ENCODE peak calls at places on chromosomes 13 and 19, in six cellular contexts. One of them, this sample, is unnamed.

GRCh38 chr13:45196622-45197021 is 4.2 kb downstream of the KCTD4 start:
- DNase-seq in esophagus squamous epithelium: no peak
- DNase-seq in IMR-90: peak; percentile 80
- DNase-seq in Peyer's patch: no peak
- DNase-seq in tibial nerve: no peak
- DNase-seq in K562: no peak
- DNase-seq in this sample: no peak

GRCh38 chr13:42735011-42735410 is 46.4 kb upstream of the FAM216B start:
- DNase-seq in tibial nerve: no peak
- DNase-seq in IMR-90: peak; percentile 30
- DNase-seq in Peyer's patch: no peak
- DNase-seq in esophagus squamous epithelium: no peak
- DNase-seq in K562: no peak
- DNase-seq in this sample: no peak

GRCh38 chr13:33953203-33953602 is 135.3 kb downstream of the RFC3 start:
- DNase-seq in Peyer's patch: no peak
- DNase-seq in IMR-90: peak; percentile 26
- DNase-seq in K562: no peak
- DNase-seq in esophagus squamous epithelium: no peak
- DNase-seq in tibial nerve: no peak
- DNase-seq in this sample: no peak

GRCh38 chr19:11420894-11421606 is 1.9 kb upstream of the RGL3 start:
- DNase-seq in Peyer's patch: no peak
- DNase-seq in esophagus squamous epithelium: no peak
- DNase-seq in tibial nerve: no peak
- DNase-seq in IMR-90: no peak
- DNase-seq in K562: peak; percentile 16
- DNase-seq in this sample: no peak

GRCh38 chr13:75217949-75218348 is 264.0 kb downstream of the TBC1D4 start:
- DNase-seq in K562: no peak
- DNase-seq in tibial nerve: no peak
- DNase-seq in esophagus squamous epithelium: no peak
- DNase-seq in IMR-90: peak; percentile 4
- DNase-seq in Peyer's patch: no peak
- DNase-seq in this sample: no peak

GRCh38 chr19:53903055-53903680 is 5.9 kb upstream of the CACNG7 start:
- DNase-seq in K562: peak; percentile 54
- DNase-seq in IMR-90: peak; percentile 30
- DNase-seq in Peyer's patch: no peak
- DNase-seq in tibial nerve: no peak
- DNase-seq in esophagus squamous epithelium: no peak
- DNase-seq in this sample: peak; percentile 55

GRCh38 chr19:51338563-51339312 is 3.2 kb downstream of the VSIG10L start:
- DNase-seq in K562: peak; percentile 91
- DNase-seq in tibial nerve: peak; percentile 70
- DNase-seq in esophagus squamous epithelium: peak; percentile 49
- DNase-seq in IMR-90: peak; percentile 61
- DNase-seq in Peyer's patch: peak; percentile 92
- DNase-seq in this sample: peak; percentile 85

GRCh38 chr13:27401210-27401609 is 23.2 kb upstream of the GTF3A start:
- DNase-seq in IMR-90: no peak
- DNase-seq in tibial nerve: no peak
- DNase-seq in K562: no peak
- DNase-seq in Peyer's patch: peak; percentile 34
- DNase-seq in esophagus squamous epithelium: no peak
- DNase-seq in this sample: no peak

GRCh38 chr13:80226645-80227044 is 114.3 kb downstream of the SPRY2 start:
- DNase-seq in tibial nerve: no peak
- DNase-seq in K562: no peak
- DNase-seq in esophagus squamous epithelium: no peak
- DNase-seq in Peyer's patch: no peak
- DNase-seq in IMR-90: no peak
- DNase-seq in this sample: no peak

GRCh38 chr19:29674374-29675119 is 9.3 kb downstream of the PLEKHF1 start:
- DNase-seq in IMR-90: no peak
- DNase-seq in tibial nerve: no peak
- DNase-seq in Peyer's patch: no peak
- DNase-seq in esophagus squamous epithelium: no peak
- DNase-seq in K562: no peak
- DNase-seq in this sample: no peak

GRCh38 chr13:24032674-24033073 is 127.8 kb upstream of the SPATA13 start:
- DNase-seq in K562: no peak
- DNase-seq in IMR-90: peak; percentile 34
- DNase-seq in esophagus squamous epithelium: no peak
- DNase-seq in tibial nerve: no peak
- DNase-seq in Peyer's patch: no peak
- DNase-seq in this sample: no peak

GRCh38 chr19:55620951-55621672 is 3.3 kb downstream of the ZNF784 start:
- DNase-seq in K562: no peak
- DNase-seq in IMR-90: no peak
- DNase-seq in esophagus squamous epithelium: no peak
- DNase-seq in tibial nerve: no peak
- DNase-seq in Peyer's patch: no peak
- DNase-seq in this sample: no peak
- TF ChIP-seq POLR2A in K562: no peak
- TF ChIP-seq POLR2A in IMR-90: no peak
- TF ChIP-seq POLR2A in esophagus squamous epithelium: no peak
- TF ChIP-seq POLR2A in tibial nerve: no peak
- TF ChIP-seq POLR2A in Peyer's patch: no peak
- TF ChIP-seq POLR2A in this sample: no peak

GRCh38 chr19:42219812-42220750 is at the start of gene ZNF526:
- DNase-seq in tibial nerve: peak; percentile 93
- DNase-seq in Peyer's patch: peak; percentile 97
- DNase-seq in IMR-90: peak; percentile 97
- DNase-seq in esophagus squamous epithelium: peak; percentile 81
- DNase-seq in K562: peak; percentile 100
- DNase-seq in this sample: peak; percentile 98
- TF ChIP-seq POLR2A in tibial nerve: peak; percentile 81
- TF ChIP-seq POLR2A in Peyer's patch: peak; percentile 60
- TF ChIP-seq POLR2A in IMR-90: peak; percentile 88
- TF ChIP-seq POLR2A in esophagus squamous epithelium: peak; percentile 74
- TF ChIP-seq POLR2A in K562: peak; percentile 94
- TF ChIP-seq POLR2A in this sample: peak; percentile 86

GRCh38 chr19:3381701-3382372 is 15.5 kb downstream of the NFIC start:
- DNase-seq in tibial nerve: no peak
- DNase-seq in Peyer's patch: no peak
- DNase-seq in IMR-90: no peak
- DNase-seq in esophagus squamous epithelium: no peak
- DNase-seq in K562: no peak
- DNase-seq in this sample: no peak

GRCh38 chr19:3382460-3383100 is 16.2 kb downstream of the NFIC start:
- DNase-seq in tibial nerve: no peak
- DNase-seq in esophagus squamous epithelium: no peak
- DNase-seq in Peyer's patch: no peak
- DNase-seq in IMR-90: no peak
- DNase-seq in K562: no peak
- DNase-seq in this sample: no peak

GRCh38 chr19:3380829-3381228 is 14.4 kb downstream of the NFIC start:
- DNase-seq in tibial nerve: no peak
- DNase-seq in Peyer's patch: no peak
- DNase-seq in K562: no peak
- DNase-seq in esophagus squamous epithelium: no peak
- DNase-seq in IMR-90: no peak
- DNase-seq in this sample: no peak

GRCh38 chr19:3386447-3387234 is 20.3 kb downstream of the NFIC start:
- DNase-seq in Peyer's patch: no peak
- DNase-seq in IMR-90: no peak
- DNase-seq in esophagus squamous epithelium: no peak
- DNase-seq in K562: no peak
- DNase-seq in tibial nerve: no peak
- DNase-seq in this sample: no peak

DNA sequence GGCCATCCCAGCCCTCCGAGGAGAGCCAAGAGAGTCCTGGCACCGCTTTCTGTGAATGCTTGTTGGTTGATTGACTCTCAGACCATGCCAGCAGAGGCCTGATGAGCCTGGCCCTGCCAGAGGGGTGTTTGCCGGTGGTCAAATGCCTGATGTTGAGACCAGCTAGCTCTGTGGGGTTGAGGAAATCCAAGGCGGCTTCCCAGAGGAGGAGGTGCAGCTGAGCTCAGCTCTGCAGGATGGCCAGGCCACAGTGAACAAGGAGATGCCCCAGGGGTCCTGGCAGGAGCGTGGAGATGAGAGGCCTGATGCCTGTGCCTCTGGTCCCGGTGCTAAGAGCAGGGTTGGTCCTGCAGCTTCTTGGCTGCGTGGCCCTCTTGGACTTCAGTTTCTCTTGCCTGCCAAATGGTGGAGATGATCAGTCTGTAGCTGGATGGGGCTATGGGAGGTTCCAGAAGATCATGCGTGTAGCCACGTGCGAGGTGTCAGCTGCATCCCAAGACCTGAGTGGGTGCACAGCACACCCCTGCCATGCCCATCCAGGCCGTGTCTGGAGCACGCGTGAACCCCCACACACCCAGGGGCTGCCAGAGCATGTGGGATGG is 16.8 kb downstream of the NFIC start:
- DNase-seq in Peyer's patch: no peak
- DNase-seq in IMR-90: no peak
- DNase-seq in esophagus squamous epithelium: no peak
- DNase-seq in tibial nerve: no peak
- DNase-seq in K562: no peak
- DNase-seq in this sample: no peak
- TF ChIP-seq POLR2A in Peyer's patch: no peak
- TF ChIP-seq POLR2A in IMR-90: no peak
- TF ChIP-seq POLR2A in esophagus squamous epithelium: no peak
- TF ChIP-seq POLR2A in tibial nerve: no peak
- TF ChIP-seq POLR2A in K562: no peak
- TF ChIP-seq POLR2A in this sample: no peak

GRCh38 chr19:18280247-18281081 is 958 bp downstream of the JUND start:
- DNase-seq in Peyer's patch: peak; percentile 92
- DNase-seq in K562: peak; percentile 85
- DNase-seq in esophagus squamous epithelium: peak; percentile 52
- DNase-seq in tibial nerve: peak; percentile 79
- DNase-seq in IMR-90: peak; percentile 69
- DNase-seq in this sample: peak; percentile 94

GRCh38 chr19:18281082-18282020 is at the start of gene JUND:
- DNase-seq in K562: peak; percentile 96
- DNase-seq in tibial nerve: peak; percentile 98
- DNase-seq in IMR-90: peak; percentile 98
- DNase-seq in esophagus squamous epithelium: peak; percentile 85
- DNase-seq in Peyer's patch: peak; percentile 93
- DNase-seq in this sample: peak; percentile 100

GRCh38 chr19:18279516-18280246 is 1.7 kb downstream of the JUND start:
- DNase-seq in esophagus squamous epithelium: peak; percentile 67
- DNase-seq in K562: peak; percentile 95
- DNase-seq in Peyer's patch: peak; percentile 92
- DNase-seq in IMR-90: peak; percentile 92
- DNase-seq in tibial nerve: peak; percentile 87
- DNase-seq in this sample: peak; percentile 96

GRCh38 chr19:18279266-18279515 is 2.2 kb downstream of the JUND start:
- DNase-seq in tibial nerve: no peak
- DNase-seq in IMR-90: no peak
- DNase-seq in K562: no peak
- DNase-seq in Peyer's patch: no peak
- DNase-seq in esophagus squamous epithelium: no peak
- DNase-seq in this sample: no peak

GRCh38 chr19:18278521-18279265 is 2.7 kb downstream of the JUND start:
- DNase-seq in Peyer's patch: peak; percentile 45
- DNase-seq in esophagus squamous epithelium: no peak
- DNase-seq in IMR-90: no peak
- DNase-seq in tibial nerve: no peak
- DNase-seq in K562: no peak
- DNase-seq in this sample: peak; percentile 79
- TF ChIP-seq POLR2A in Peyer's patch: no peak
- TF ChIP-seq POLR2A in esophagus squamous epithelium: no peak
- TF ChIP-seq POLR2A in IMR-90: no peak
- TF ChIP-seq POLR2A in tibial nerve: no peak
- TF ChIP-seq POLR2A in K562: peak; percentile 32
- TF ChIP-seq POLR2A in this sample: peak; percentile 55

GRCh38 chr13:99856021-99856420 is 115.5 kb downstream of the ZIC5 start:
- DNase-seq in Peyer's patch: no peak
- DNase-seq in IMR-90: no peak
- DNase-seq in tibial nerve: no peak
- DNase-seq in esophagus squamous epithelium: no peak
- DNase-seq in K562: no peak
- DNase-seq in this sample: no peak
- TF ChIP-seq POLR2A in Peyer's patch: no peak
- TF ChIP-seq POLR2A in IMR-90: no peak
- TF ChIP-seq POLR2A in tibial nerve: no peak
- TF ChIP-seq POLR2A in esophagus squamous epithelium: no peak
- TF ChIP-seq POLR2A in K562: no peak
- TF ChIP-seq POLR2A in this sample: no peak

This sample was measured in erythroblast.